ENCODE peak calls at places on chromosomes 7 and 10, in five cellular contexts. One of them, this sample, is unnamed.
A peak's percentile ranks its signal among the peaks of the same experiment; 100 is the strongest.

GRCh38 chr10:60203993-60204618 is 185.6 kb downstream of the ANK3 start:
- DNase-seq in astrocyte: no peak
- DNase-seq in thyroid gland: no peak
- DNase-seq in fibroblast of the aortic adventitia: peak; percentile 75
- DNase-seq in PC-3: peak; percentile 77
- DNase-seq in this sample: no peak

GRCh38 chr10:47206449-47207279 is 93.3 kb upstream of the GDF10 start:
- DNase-seq in PC-3: no peak
- DNase-seq in astrocyte: peak; percentile 31
- DNase-seq in thyroid gland: no peak
- DNase-seq in fibroblast of the aortic adventitia: peak; percentile 8
- DNase-seq in this sample: no peak

GRCh38 chr7:36155811-36156361 is 2.8 kb downstream of the EEPD1 start:
- DNase-seq in astrocyte: peak; percentile 22
- DNase-seq in thyroid gland: peak; percentile 89
- DNase-seq in PC-3: peak; percentile 43
- DNase-seq in fibroblast of the aortic adventitia: no peak
- DNase-seq in this sample: no peak

GRCh38 chr10:283916-284356 is 148.7 kb downstream of the ZMYND11 start:
- DNase-seq in astrocyte: no peak
- DNase-seq in PC-3: no peak
- DNase-seq in thyroid gland: no peak
- DNase-seq in fibroblast of the aortic adventitia: no peak
- DNase-seq in this sample: no peak

GRCh38 chr7:36512607-36513006 is 122.9 kb downstream of the ANLN start:
- DNase-seq in PC-3: no peak
- DNase-seq in thyroid gland: no peak
- DNase-seq in astrocyte: no peak
- DNase-seq in fibroblast of the aortic adventitia: no peak
- DNase-seq in this sample: no peak

GRCh38 chr10:88241501-88241900 is 341.6 kb downstream of the RNLS start:
- DNase-seq in astrocyte: no peak
- DNase-seq in thyroid gland: no peak
- DNase-seq in fibroblast of the aortic adventitia: no peak
- DNase-seq in PC-3: no peak
- DNase-seq in this sample: no peak

GRCh38 chr7:151641587-151641986 is 121.9 kb upstream of the RHEB start:
- DNase-seq in astrocyte: no peak
- DNase-seq in PC-3: no peak
- DNase-seq in thyroid gland: no peak
- DNase-seq in fibroblast of the aortic adventitia: no peak
- DNase-seq in this sample: no peak

GRCh38 chr10:72186633-72187330 is 29.0 kb upstream of the ANAPC16 start:
- DNase-seq in fibroblast of the aortic adventitia: peak; percentile 84
- DNase-seq in astrocyte: no peak
- DNase-seq in PC-3: no peak
- DNase-seq in thyroid gland: no peak
- DNase-seq in this sample: no peak

GRCh38 chr7:152177696-152178404 is 152.4 kb downstream of the GALNT11 start:
- DNase-seq in PC-3: no peak
- DNase-seq in thyroid gland: no peak
- DNase-seq in fibroblast of the aortic adventitia: peak; percentile 38
- DNase-seq in astrocyte: peak; percentile 16
- DNase-seq in this sample: no peak

GRCh38 chr7:4612939-4613841 is 68.9 kb upstream of the FOXK1 start:
- DNase-seq in fibroblast of the aortic adventitia: peak; percentile 56
- DNase-seq in astrocyte: peak; percentile 75
- DNase-seq in PC-3: no peak
- DNase-seq in thyroid gland: no peak
- DNase-seq in this sample: no peak

DNA sequence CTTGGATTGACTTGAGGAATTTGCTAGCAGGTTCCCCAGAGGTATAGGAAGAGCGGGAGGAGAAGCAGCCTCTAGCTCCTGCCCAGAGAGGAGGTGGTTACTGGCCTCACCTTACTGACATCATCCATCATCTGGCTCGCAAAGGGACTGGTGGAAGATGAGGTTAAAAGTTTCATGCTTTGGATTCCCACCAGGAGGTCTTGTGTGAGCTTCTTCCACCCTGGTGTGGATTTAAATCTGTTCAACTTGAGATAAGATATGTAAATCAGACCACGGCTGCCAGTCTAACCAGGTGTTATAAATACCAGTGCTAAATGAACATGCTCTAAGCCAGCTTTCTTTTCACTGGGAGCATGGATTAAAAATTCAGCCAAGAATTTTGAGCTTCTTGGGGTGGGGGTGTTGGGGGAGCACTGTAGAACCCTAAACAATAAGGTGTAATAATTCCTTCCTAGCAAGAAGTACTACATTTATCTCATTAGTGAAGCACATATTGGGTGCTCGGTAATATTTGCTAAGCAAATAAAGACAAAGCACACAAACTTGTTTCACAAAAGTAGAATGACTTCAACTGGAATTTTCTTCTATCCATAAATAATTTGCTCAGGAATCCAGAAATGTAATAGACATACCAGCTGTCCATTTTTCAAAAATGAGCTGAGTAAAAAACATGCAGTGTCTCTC is 7.8 kb downstream of the PROSER2 start:
- DNase-seq in PC-3: peak; percentile 7
- DNase-seq in thyroid gland: no peak
- DNase-seq in fibroblast of the aortic adventitia: no peak
- DNase-seq in astrocyte: peak; percentile 43
- DNase-seq in this sample: no peak
- TF ChIP-seq CTCF in PC-3: no peak
- TF ChIP-seq CTCF in thyroid gland: no peak
- TF ChIP-seq CTCF in fibroblast of the aortic adventitia: no peak
- TF ChIP-seq CTCF in astrocyte: no peak
- TF ChIP-seq CTCF in this sample: no peak

GRCh38 chr7:135355377-135356048 is 121.9 kb downstream of the STRA8 start:
- DNase-seq in fibroblast of the aortic adventitia: no peak
- DNase-seq in thyroid gland: no peak
- DNase-seq in PC-3: no peak
- DNase-seq in astrocyte: no peak
- DNase-seq in this sample: no peak

GRCh38 chr7:135349746-135350145 is 116.1 kb downstream of the STRA8 start:
- DNase-seq in thyroid gland: no peak
- DNase-seq in PC-3: no peak
- DNase-seq in fibroblast of the aortic adventitia: peak; percentile 41
- DNase-seq in astrocyte: peak; percentile 51
- DNase-seq in this sample: no peak

GRCh38 chr7:135353832-135354231 is 120.2 kb downstream of the STRA8 start:
- DNase-seq in thyroid gland: no peak
- DNase-seq in PC-3: no peak
- DNase-seq in fibroblast of the aortic adventitia: peak; percentile 16
- DNase-seq in astrocyte: no peak
- DNase-seq in this sample: no peak

DNA sequence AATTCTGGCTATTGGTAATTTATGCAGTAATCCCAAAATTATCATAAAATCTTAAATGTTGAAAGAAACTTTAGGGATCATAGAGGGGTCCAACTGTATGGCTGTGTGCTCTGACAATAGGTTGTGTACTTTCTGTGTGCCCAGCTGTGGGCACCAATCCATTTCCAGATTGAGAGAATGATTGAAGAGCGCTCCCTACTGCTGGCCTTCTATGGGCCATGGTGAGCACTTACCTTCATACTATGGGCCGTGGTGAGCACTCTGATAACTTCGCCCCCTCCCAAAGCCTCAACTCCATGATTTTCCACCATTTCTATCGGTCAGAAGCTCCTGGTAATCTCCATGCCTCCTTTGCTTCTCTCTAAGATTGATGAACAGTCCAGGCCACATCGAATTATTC is 118.6 kb downstream of the STRA8 start:
- DNase-seq in thyroid gland: no peak
- DNase-seq in astrocyte: no peak
- DNase-seq in fibroblast of the aortic adventitia: no peak
- DNase-seq in PC-3: no peak
- DNase-seq in this sample: no peak
- TF ChIP-seq CTCF in thyroid gland: no peak
- TF ChIP-seq CTCF in astrocyte: no peak
- TF ChIP-seq CTCF in fibroblast of the aortic adventitia: no peak
- TF ChIP-seq CTCF in PC-3: peak; percentile 14
- TF ChIP-seq CTCF in this sample: no peak

GRCh38 chr7:16770657-16771329 is 17.2 kb downstream of the TSPAN13 start:
- DNase-seq in PC-3: no peak
- DNase-seq in astrocyte: no peak
- DNase-seq in fibroblast of the aortic adventitia: no peak
- DNase-seq in thyroid gland: peak; percentile 12
- DNase-seq in this sample: no peak

GRCh38 chr7:16774294-16774693 is 20.7 kb downstream of the TSPAN13 start:
- DNase-seq in astrocyte: no peak
- DNase-seq in thyroid gland: no peak
- DNase-seq in fibroblast of the aortic adventitia: no peak
- DNase-seq in PC-3: no peak
- DNase-seq in this sample: no peak

GRCh38 chr7:16776053-16776452 is 22.5 kb downstream of the TSPAN13 start:
- DNase-seq in PC-3: no peak
- DNase-seq in thyroid gland: no peak
- DNase-seq in astrocyte: no peak
- DNase-seq in fibroblast of the aortic adventitia: no peak
- DNase-seq in this sample: no peak

GRCh38 chr7:16774986-16775385 is 21.4 kb downstream of the TSPAN13 start:
- DNase-seq in thyroid gland: no peak
- DNase-seq in PC-3: peak; percentile 42
- DNase-seq in fibroblast of the aortic adventitia: no peak
- DNase-seq in astrocyte: no peak
- DNase-seq in this sample: no peak

DNA sequence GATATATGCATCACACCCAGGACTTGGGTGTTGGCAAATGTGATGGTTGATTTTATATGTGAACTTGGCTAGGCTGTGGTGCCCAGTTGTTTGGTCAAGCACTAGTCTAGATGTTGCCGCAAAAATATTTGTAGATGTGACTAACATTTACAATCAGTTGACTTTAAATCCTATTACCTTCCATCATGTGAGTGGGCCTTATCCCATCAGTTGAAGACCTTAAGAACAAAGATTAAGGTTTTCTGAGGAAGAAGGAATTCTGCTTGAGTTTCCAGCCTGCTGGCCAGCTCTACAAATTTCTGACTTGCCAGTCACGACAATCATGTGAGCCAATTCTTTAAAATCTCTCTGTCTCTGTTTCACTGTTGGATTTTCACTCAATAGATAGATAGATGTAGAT is 20.3 kb downstream of the TSPAN13 start:
- DNase-seq in thyroid gland: no peak
- DNase-seq in PC-3: no peak
- DNase-seq in astrocyte: no peak
- DNase-seq in fibroblast of the aortic adventitia: no peak
- DNase-seq in this sample: no peak
- TF ChIP-seq CTCF in thyroid gland: no peak
- TF ChIP-seq CTCF in PC-3: no peak
- TF ChIP-seq CTCF in astrocyte: no peak
- TF ChIP-seq CTCF in fibroblast of the aortic adventitia: no peak
- TF ChIP-seq CTCF in this sample: no peak

DNA sequence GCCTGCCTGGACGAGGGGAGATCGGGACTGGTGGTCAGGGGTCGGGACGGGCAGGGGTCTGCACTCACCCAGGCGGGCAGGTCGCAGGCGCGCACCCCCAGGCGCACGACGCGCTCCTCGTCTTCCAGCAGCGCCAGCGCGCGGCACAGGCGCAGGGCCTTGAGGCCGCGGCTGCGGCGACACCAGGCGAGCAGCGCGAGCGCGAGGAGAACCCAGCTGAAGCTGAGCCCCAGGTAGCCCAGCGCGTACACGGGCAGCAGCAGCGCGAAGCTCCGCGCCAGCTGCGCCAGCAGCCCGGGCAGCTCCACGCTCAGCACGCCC is 328 bp downstream of the ESYT2 start:
- DNase-seq in PC-3: peak; percentile 55
- DNase-seq in fibroblast of the aortic adventitia: peak; percentile 72
- DNase-seq in thyroid gland: peak; percentile 71
- DNase-seq in astrocyte: peak; percentile 78
- DNase-seq in this sample: no peak
- TF ChIP-seq CTCF in PC-3: no peak
- TF ChIP-seq CTCF in fibroblast of the aortic adventitia: no peak
- TF ChIP-seq CTCF in thyroid gland: no peak
- TF ChIP-seq CTCF in astrocyte: no peak
- TF ChIP-seq CTCF in this sample: no peak

GRCh38 chr10:6944450-6944849 is 364.4 kb upstream of the PRKCQ start:
- DNase-seq in astrocyte: no peak
- DNase-seq in thyroid gland: no peak
- DNase-seq in fibroblast of the aortic adventitia: no peak
- DNase-seq in PC-3: no peak
- DNase-seq in this sample: no peak
- TF ChIP-seq CTCF in astrocyte: no peak
- TF ChIP-seq CTCF in thyroid gland: no peak
- TF ChIP-seq CTCF in fibroblast of the aortic adventitia: no peak
- TF ChIP-seq CTCF in PC-3: no peak
- TF ChIP-seq CTCF in this sample: no peak

GRCh38 chr7:108200326-108200725 is 70.2 kb upstream of the LAMB4 start:
- DNase-seq in fibroblast of the aortic adventitia: no peak
- DNase-seq in astrocyte: no peak
- DNase-seq in PC-3: peak; percentile 35
- DNase-seq in thyroid gland: no peak
- DNase-seq in this sample: no peak

GRCh38 chr7:108202743-108203142 is 72.6 kb upstream of the LAMB4 start:
- DNase-seq in PC-3: no peak
- DNase-seq in fibroblast of the aortic adventitia: no peak
- DNase-seq in astrocyte: no peak
- DNase-seq in thyroid gland: no peak
- DNase-seq in this sample: no peak

GRCh38 chr7:108204281-108204796 is 74.2 kb upstream of the LAMB4 start:
- DNase-seq in astrocyte: no peak
- DNase-seq in PC-3: no peak
- DNase-seq in fibroblast of the aortic adventitia: no peak
- DNase-seq in thyroid gland: no peak
- DNase-seq in this sample: no peak

GRCh38 chr7:108201766-108202165 is 71.6 kb upstream of the LAMB4 start:
- DNase-seq in astrocyte: no peak
- DNase-seq in PC-3: no peak
- DNase-seq in fibroblast of the aortic adventitia: no peak
- DNase-seq in thyroid gland: no peak
- DNase-seq in this sample: no peak

GRCh38 chr7:108203433-108204002 is 73.4 kb upstream of the LAMB4 start:
- DNase-seq in fibroblast of the aortic adventitia: no peak
- DNase-seq in PC-3: no peak
- DNase-seq in thyroid gland: no peak
- DNase-seq in astrocyte: no peak
- DNase-seq in this sample: no peak
- TF ChIP-seq CTCF in fibroblast of the aortic adventitia: no peak
- TF ChIP-seq CTCF in PC-3: no peak
- TF ChIP-seq CTCF in thyroid gland: no peak
- TF ChIP-seq CTCF in astrocyte: no peak
- TF ChIP-seq CTCF in this sample: no peak

This sample was measured in D721Med.